ENCODE peak calls at places on chromosomes 6 and 20, in four cellular contexts. One of them, this sample, is unnamed. For H4K20me1, the result is how much of the 10 kb centered on the place peaks cover.

GRCh38 chr6:72260489-72260888 is 361.4 kb upstream of the KCNQ5 start:
- DNase-seq in HCT116: no peak
- DNase-seq in H9: no peak
- DNase-seq in PC-3: peak
- DNase-seq in this sample: no peak

GRCh38 chr6:89859744-89860143 is 30.1 kb downstream of the CASP8AP2 start:
- DNase-seq in PC-3: no peak
- DNase-seq in H9: no peak
- DNase-seq in HCT116: no peak
- DNase-seq in this sample: no peak

GRCh38 chr20:60658661-60659060 is 593.4 kb upstream of the CDH4 start:
- DNase-seq in H9: no peak
- DNase-seq in HCT116: no peak
- DNase-seq in PC-3: no peak
- DNase-seq in this sample: no peak

GRCh38 chr6:137122612-137123011 is 50.8 kb downstream of the IL22RA2 start:
- DNase-seq in H9: no peak
- DNase-seq in HCT116: no peak
- DNase-seq in PC-3: peak
- DNase-seq in this sample: no peak

GRCh38 chr6:9138856-9139426 is 703.6 kb upstream of the SLC35B3 start:
- DNase-seq in PC-3: peak
- DNase-seq in H9: no peak
- DNase-seq in HCT116: no peak
- DNase-seq in this sample: no peak

GRCh38 chr6:3561745-3562144 is 104.9 kb upstream of the SLC22A23 start:
- DNase-seq in HCT116: no peak
- DNase-seq in PC-3: no peak
- DNase-seq in H9: no peak
- DNase-seq in this sample: no peak

GRCh38 chr20:38685853-38686473 is 38.3 kb upstream of the SLC32A1 start:
- DNase-seq in H9: peak
- DNase-seq in HCT116: no peak
- DNase-seq in PC-3: peak
- DNase-seq in this sample: peak

GRCh38 chr6:50091641-50092040 is 41.9 kb upstream of the DEFB112 start:
- DNase-seq in H9: no peak
- DNase-seq in PC-3: peak
- DNase-seq in HCT116: no peak
- DNase-seq in this sample: no peak

GRCh38 chr6:134288538-134289203 is 29.2 kb downstream of the SGK1 start:
- DNase-seq in HCT116: no peak
- DNase-seq in H9: no peak
- DNase-seq in PC-3: peak
- DNase-seq in this sample: peak

GRCh38 chr6:106085984-106086832 is at the start of gene PRDM1:
- DNase-seq in H9: peak
- DNase-seq in HCT116: peak
- DNase-seq in PC-3: peak
- DNase-seq in this sample: peak

GRCh38 chr6:155958550-155958949 is 502.9 kb upstream of the NOX3 start:
- DNase-seq in PC-3: peak
- DNase-seq in H9: no peak
- DNase-seq in HCT116: no peak
- DNase-seq in this sample: peak

GRCh38 chr6:10412165-10412947 is 2.5 kb downstream of the TFAP2A start:
- DNase-seq in H9: peak
- DNase-seq in HCT116: no peak
- DNase-seq in PC-3: peak
- DNase-seq in this sample: peak

GRCh38 chr6:2733324-2733723 is 17.4 kb downstream of the MYLK4 start:
- DNase-seq in H9: no peak
- DNase-seq in PC-3: no peak
- DNase-seq in HCT116: no peak
- DNase-seq in this sample: no peak

GRCh38 chr20:2320813-2321658 is 25.2 kb downstream of the TGM3 start:
- DNase-seq in H9: no peak
- DNase-seq in HCT116: no peak
- DNase-seq in PC-3: no peak
- DNase-seq in this sample: no peak

GRCh38 chr6:132919476-132919875 is 105.1 kb downstream of the RPS12 start:
- DNase-seq in HCT116: no peak
- DNase-seq in PC-3: peak
- DNase-seq in H9: no peak
- DNase-seq in this sample: peak

GRCh38 chr20:52137850-52138249 is 53.7 kb downstream of the ZFP64 start:
- DNase-seq in HCT116: no peak
- DNase-seq in PC-3: no peak
- DNase-seq in H9: no peak
- DNase-seq in this sample: no peak

GRCh38 chr6:157125531-157125930 is 197.8 kb downstream of the TMEM242 start:
- DNase-seq in HCT116: no peak
- DNase-seq in PC-3: no peak
- DNase-seq in H9: no peak
- DNase-seq in this sample: no peak
- H4K20me1 ChIP-seq in HCT116: under half
- H4K20me1 ChIP-seq in PC-3: under half
- H4K20me1 ChIP-seq in H9: under half
- H4K20me1 ChIP-seq in this sample: under half

GRCh38 chr6:7895125-7895423 is 15.5 kb downstream of the TXNDC5 start:
- DNase-seq in HCT116: no peak
- DNase-seq in PC-3: peak
- DNase-seq in H9: no peak
- DNase-seq in this sample: no peak

GRCh38 chr6:7899889-7900213 is 10.7 kb downstream of the TXNDC5 start:
- DNase-seq in H9: no peak
- DNase-seq in PC-3: no peak
- DNase-seq in HCT116: no peak
- DNase-seq in this sample: no peak

GRCh38 chr6:7899046-7899888 is 11.3 kb downstream of the TXNDC5 start:
- DNase-seq in PC-3: peak
- DNase-seq in H9: no peak
- DNase-seq in HCT116: no peak
- DNase-seq in this sample: no peak

GRCh38 chr6:7896465-7896987 is 14.1 kb downstream of the TXNDC5 start:
- DNase-seq in HCT116: no peak
- DNase-seq in PC-3: no peak
- DNase-seq in H9: no peak
- DNase-seq in this sample: no peak

DNA sequence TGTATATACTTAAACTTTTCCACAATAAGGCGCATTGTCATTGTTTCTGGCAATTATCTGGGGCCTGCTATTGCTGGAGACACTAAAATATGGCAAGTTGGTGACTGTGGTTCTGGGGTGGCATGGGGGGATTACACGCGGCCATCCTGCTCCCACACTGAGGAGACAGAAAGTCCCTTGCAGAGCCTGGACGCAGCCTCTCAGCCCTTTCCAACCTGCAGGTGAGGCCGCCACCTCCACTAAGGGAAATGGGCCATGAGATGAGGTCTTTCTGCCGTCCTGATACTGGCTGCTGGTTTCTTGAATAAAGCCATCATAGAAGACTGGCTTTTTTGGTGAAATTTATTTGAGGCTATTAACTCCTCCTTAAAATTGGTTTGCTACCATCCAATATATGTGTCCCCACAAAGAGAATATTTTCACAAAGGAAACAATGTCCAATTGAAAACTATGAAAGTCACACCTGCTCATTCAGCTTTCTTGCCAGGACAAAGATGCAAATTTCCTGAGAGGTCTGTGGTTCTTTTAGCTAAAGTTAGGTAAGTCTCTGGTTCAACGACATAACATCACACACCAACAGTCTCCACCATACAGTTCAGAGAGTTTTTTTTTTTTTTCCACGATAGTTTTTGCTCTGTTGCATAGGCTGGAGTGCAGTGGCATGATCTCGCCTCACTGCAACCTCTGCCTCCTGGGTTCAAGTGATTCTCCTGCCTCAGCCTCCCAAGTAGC is 13.0 kb downstream of the TXNDC5 start:
- DNase-seq in H9: no peak
- DNase-seq in HCT116: no peak
- DNase-seq in PC-3: no peak
- DNase-seq in this sample: no peak
- H4K20me1 ChIP-seq in H9: under half
- H4K20me1 ChIP-seq in HCT116: under half
- H4K20me1 ChIP-seq in PC-3: under half
- H4K20me1 ChIP-seq in this sample: under half

GRCh38 chr20:57665589-57665971 is 44.2 kb downstream of the PMEPA1 start:
- DNase-seq in H9: no peak
- DNase-seq in PC-3: no peak
- DNase-seq in HCT116: no peak
- DNase-seq in this sample: no peak
- H4K20me1 ChIP-seq in H9: under half
- H4K20me1 ChIP-seq in PC-3: under half
- H4K20me1 ChIP-seq in HCT116: under half
- H4K20me1 ChIP-seq in this sample: half or more

GRCh38 chr6:117592983-117593759 is 9.1 kb downstream of the GOPC start:
- DNase-seq in HCT116: no peak
- DNase-seq in H9: no peak
- DNase-seq in PC-3: no peak
- DNase-seq in this sample: no peak
- H4K20me1 ChIP-seq in HCT116: under half
- H4K20me1 ChIP-seq in H9: under half
- H4K20me1 ChIP-seq in PC-3: under half
- H4K20me1 ChIP-seq in this sample: under half

DNA sequence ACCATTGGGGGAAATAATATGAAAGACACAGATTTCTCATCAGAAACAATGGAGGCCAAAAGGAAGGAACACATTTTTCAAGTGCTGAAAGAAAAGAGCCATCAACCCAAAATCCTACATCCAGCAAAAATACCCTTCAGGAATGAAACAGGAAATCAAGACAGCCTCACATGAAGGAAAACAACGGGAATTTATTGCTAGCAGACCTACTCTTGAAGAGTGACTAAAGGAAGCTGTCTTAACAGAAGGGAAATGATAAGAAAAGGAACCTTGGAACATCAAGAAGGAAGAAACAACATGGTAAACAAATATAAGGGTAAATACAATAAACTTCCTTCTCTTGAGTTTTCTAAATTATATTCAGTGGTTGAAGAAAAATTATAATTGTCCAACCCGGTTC is 44.2 kb downstream of the RNF24 start:
- DNase-seq in PC-3: no peak
- DNase-seq in H9: no peak
- DNase-seq in HCT116: no peak
- DNase-seq in this sample: no peak
- H4K20me1 ChIP-seq in PC-3: under half
- H4K20me1 ChIP-seq in H9: under half
- H4K20me1 ChIP-seq in HCT116: under half
- H4K20me1 ChIP-seq in this sample: under half